ENCODE peak calls at places on chromosomes 4 and X, in eight cellular contexts. O is H9, W is caudate nucleus, Y is aorta, U is GM23338, K is lung, Z is heart left ventricle, V is mammary epithelial cell. J is an unnamed sample.

GRCh38 chr4:98446499-98447375 is 185.6 kb downstream of the RAP1GDS1 start:
- DNase-seq in O (no peak), W (no peak), Y (no peak), U (no peak), K (no peak), Z (no peak), V (peak), J (no peak)

GRCh38 chr4:40150932-40151331 is 45.9 kb upstream of the RHOH start:
- DNase-seq in O (no peak), W (no peak), Y (no peak), U (no peak), K (no peak), Z (no peak), V (no peak), J (no peak)

GRCh38 chr4:39539026-39539690 is 11.9 kb upstream of the UGDH start:
- DNase-seq in O (no peak), W (no peak), Y (no peak), U (no peak), K (no peak), Z (no peak), V (no peak), J (no peak)

GRCh38 chr4:147825451-147826287 is 93.8 kb downstream of the ARHGAP10 start:
- DNase-seq in O (no peak), W (no peak), Y (peak), U (no peak), K (no peak), Z (peak), V (peak), J (no peak)

GRCh38 chr4:166675411-166675810 is 558.9 kb downstream of the SPOCK3 start:
- DNase-seq in O (no peak), W (no peak), Y (no peak), U (no peak), K (no peak), Z (no peak), V (peak), J (no peak)

GRCh38 chrX:131741103-131741581 is 197.3 kb downstream of the OR13H1 start:
- DNase-seq in O (no peak), W (no peak), Y (peak), U (no peak), K (peak), Z (no peak), V (peak), J (no peak)

GRCh38 chrX:115322375-115322774 is 32.9 kb downstream of the LUZP4 start:
- DNase-seq in O (no peak), W (no peak), Y (no peak), U (no peak), K (no peak), Z (no peak), V (no peak), J (no peak)

GRCh38 chrX:44536198-44536597 is 6.5 kb downstream of the FUNDC1 start:
- DNase-seq in O (no peak), W (no peak), Y (no peak), U (no peak), K (no peak), Z (no peak), V (no peak), J (no peak)

GRCh38 chrX:40173662-40174593 is 76.2 kb upstream of the BCOR start:
- DNase-seq in O (peak), W (peak), Y (no peak), U (peak), K (peak), Z (peak), V (no peak), J (peak)

GRCh38 chr4:164058775-164059174 is 564.3 kb downstream of the TMA16 start:
- DNase-seq in O (no peak), W (no peak), Y (no peak), U (no peak), K (no peak), Z (no peak), V (no peak), J (no peak)

GRCh38 chrX:29145316-29145715 is 558.1 kb downstream of the IL1RAPL1 start:
- DNase-seq in O (no peak), W (no peak), Y (no peak), U (no peak), K (no peak), Z (no peak), V (no peak), J (no peak)

GRCh38 chrX:69616520-69617203 is 749 bp downstream of the EDA start:
- DNase-seq in O (peak), W (peak), Y (peak), U (peak), K (no peak), Z (peak), V (no peak), J (peak)

GRCh38 chr4:189940178-189941004 is at the start of gene FRG1:
- DNase-seq in O (peak), W (no peak), Y (peak), U (peak), K (peak), Z (peak), V (peak), J (peak)

GRCh38 chr4:189941005-189941450 is 356 bp downstream of the FRG1 start:
- DNase-seq in O (no peak), W (no peak), Y (no peak), U (no peak), K (no peak), Z (no peak), V (no peak), J (no peak)
- H3K27ac ChIP-seq in O (no peak), W (peak), Y (peak), U (peak), K (peak), Z (peak), V (peak), J (peak)

GRCh38 chrX:120468071-120468470 is 1.0 kb downstream of the LAMP2 start:
- DNase-seq in O (no peak), W (no peak), Y (no peak), U (no peak), K (no peak), Z (no peak), V (peak), J (no peak)
- H3K27ac ChIP-seq in O (no peak), W (peak), Y (no peak), U (no peak), K (peak), Z (peak), V (peak), J (no peak)

GRCh38 chr4:168914095-168914494 is 96.0 kb downstream of the CBR4 start:
- DNase-seq in O (no peak), W (no peak), Y (no peak), U (no peak), K (no peak), Z (no peak), V (no peak), J (no peak)

GRCh38 chr4:168907119-168907698 is 102.8 kb downstream of the CBR4 start:
- DNase-seq in O (no peak), W (no peak), Y (no peak), U (no peak), K (no peak), Z (no peak), V (no peak), J (no peak)

GRCh38 chr4:168908093-168908492 is 102.0 kb downstream of the CBR4 start:
- DNase-seq in O (no peak), W (no peak), Y (no peak), U (no peak), K (no peak), Z (no peak), V (no peak), J (no peak)

GRCh38 chr4:168908859-168909390 is 101.1 kb downstream of the CBR4 start:
- DNase-seq in O (no peak), W (no peak), Y (no peak), U (no peak), K (no peak), Z (no peak), V (no peak), J (no peak)
- H3K27ac ChIP-seq in O (no peak), W (no peak), Y (no peak), U (no peak), K (no peak), Z (peak), V (no peak), J (no peak)

GRCh38 chrX:2705036-2705435 is 13.9 kb downstream of the CD99 start:
- DNase-seq in O (no peak), W (no peak), Y (no peak), U (no peak), K (no peak), Z (peak), V (no peak), J (no peak)
- H3K27ac ChIP-seq in O (no peak), W (peak), Y (no peak), U (no peak), K (peak), Z (peak), V (no peak), J (no peak)